ENCODE peak calls at places on chromosomes 12 and 14, in nine cellular contexts. U is GM23248, P is neural progenitor cell, N is MM.1S, C is HCT116, I is SK-N-SH, K is GM23338, O is hepatocyte, A is OCI-LY7. H is an unnamed sample.

GRCh38 chr14:78259831-78260230 is 89.7 kb downstream of the NRXN3 start:
- DNase-seq in U (peak), P (no peak), N (no peak), C (no peak), I (no peak), K (no peak), O (no peak), A (no peak), H (no peak)

GRCh38 chr14:75432406-75432805 is 4.6 kb downstream of the JDP2 start:
- DNase-seq in U (no peak), P (no peak), N (no peak), C (no peak), I (no peak), K (no peak), O (no peak), A (no peak), H (no peak)

GRCh38 chr12:89698607-89699006 is 10.0 kb downstream of the ATP2B1 start:
- DNase-seq in U (no peak), P (no peak), N (no peak), C (no peak), I (no peak), K (no peak), O (no peak), A (no peak), H (no peak)

GRCh38 chr12:102483466-102483865 is 3.1 kb upstream of the IGF1 start:
- DNase-seq in U (no peak), P (no peak), N (peak), C (no peak), I (no peak), K (no peak), O (no peak), A (peak), H (no peak)

GRCh38 chr12:121600702-121601336 is 20.0 kb upstream of the KDM2B start:
- DNase-seq in U (no peak), P (no peak), N (no peak), C (no peak), I (no peak), K (no peak), O (peak), A (no peak), H (no peak)

GRCh38 chr12:18612971-18613370 is 124.8 kb downstream of the PLCZ1 start:
- DNase-seq in U (no peak), P (no peak), N (no peak), C (no peak), I (no peak), K (no peak), O (no peak), A (no peak), H (no peak)

GRCh38 chr12:132275110-132275531 is 54.3 kb downstream of the GALNT9 start:
- DNase-seq in U (peak), P (peak), N (no peak), C (peak), I (peak), K (peak), O (peak), A (no peak), H (peak)

GRCh38 chr14:52355016-52355430 is 40.9 kb downstream of the PTGER2 start:
- DNase-seq in U (peak), P (peak), N (no peak), C (no peak), I (no peak), K (no peak), O (peak), A (no peak), H (peak)

GRCh38 chr14:95150910-95151309 is 6.4 kb downstream of the DICER1 start:
- DNase-seq in U (no peak), P (no peak), N (no peak), C (no peak), I (no peak), K (no peak), O (no peak), A (no peak), H (no peak)

GRCh38 chr12:120428597-120429206 is 9.2 kb upstream of the COX6A1 start:
- DNase-seq in U (no peak), P (no peak), N (no peak), C (no peak), I (no peak), K (no peak), O (no peak), A (no peak), H (no peak)

GRCh38 chr12:21656931-21657335 is 709 bp downstream of the LDHB start:
- DNase-seq in U (peak), P (peak), N (peak), C (peak), I (peak), K (peak), O (peak), A (peak), H (peak)

GRCh38 chr12:107650977-107651376 is 34.6 kb upstream of the PWP1 start:
- DNase-seq in U (no peak), P (no peak), N (no peak), C (no peak), I (no peak), K (no peak), O (no peak), A (no peak), H (no peak)

GRCh38 chr14:32542507-32542906 is 213.4 kb downstream of the AKAP6 start:
- DNase-seq in U (no peak), P (no peak), N (no peak), C (no peak), I (no peak), K (peak), O (no peak), A (no peak), H (no peak)

DNA sequence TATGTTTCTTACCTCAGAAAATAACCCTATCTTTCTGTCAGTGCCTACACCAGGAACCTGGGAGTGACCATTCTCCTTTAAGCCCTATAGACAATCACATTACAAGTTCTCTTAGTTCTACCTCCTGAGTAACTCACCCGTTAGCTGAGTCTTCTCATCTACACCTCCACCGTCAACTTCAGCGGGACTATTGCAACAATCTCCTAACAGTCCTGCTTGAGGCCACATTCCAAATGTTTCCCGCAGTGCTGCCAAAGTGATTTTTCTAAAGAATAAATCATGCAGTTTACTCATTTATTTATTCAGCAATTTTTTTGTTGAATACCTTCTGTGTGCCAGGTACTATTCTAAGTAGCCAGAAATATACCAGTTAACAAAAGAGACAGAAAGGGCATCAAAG is 285.0 kb upstream of the GRIP1 start:
- DNase-seq in U (no peak), P (no peak), N (no peak), C (no peak), I (no peak), K (no peak), O (no peak), A (no peak), H (no peak)
- TF ChIP-seq EZH2phosphoT487 in U (no peak), P (no peak), N (no peak), C (no peak), I (no peak), K (no peak), O (no peak), A (no peak), H (no peak)

GRCh38 chr12:125183187-125184067 is 118.2 kb downstream of the AACS start:
- DNase-seq in U (peak), P (peak), N (peak), C (peak), I (peak), K (peak), O (peak), A (peak), H (peak)
- TF ChIP-seq EZH2phosphoT487 in U (no peak), P (no peak), N (no peak), C (no peak), I (no peak), K (no peak), O (no peak), A (no peak), H (no peak)

GRCh38 chr12:7431993-7432685 is 11.8 kb downstream of the CD163L1 start:
- DNase-seq in U (peak), P (no peak), N (no peak), C (no peak), I (no peak), K (no peak), O (no peak), A (no peak), H (no peak)
- TF ChIP-seq EZH2phosphoT487 in U (no peak), P (no peak), N (no peak), C (no peak), I (no peak), K (no peak), O (no peak), A (no peak), H (no peak)

DNA sequence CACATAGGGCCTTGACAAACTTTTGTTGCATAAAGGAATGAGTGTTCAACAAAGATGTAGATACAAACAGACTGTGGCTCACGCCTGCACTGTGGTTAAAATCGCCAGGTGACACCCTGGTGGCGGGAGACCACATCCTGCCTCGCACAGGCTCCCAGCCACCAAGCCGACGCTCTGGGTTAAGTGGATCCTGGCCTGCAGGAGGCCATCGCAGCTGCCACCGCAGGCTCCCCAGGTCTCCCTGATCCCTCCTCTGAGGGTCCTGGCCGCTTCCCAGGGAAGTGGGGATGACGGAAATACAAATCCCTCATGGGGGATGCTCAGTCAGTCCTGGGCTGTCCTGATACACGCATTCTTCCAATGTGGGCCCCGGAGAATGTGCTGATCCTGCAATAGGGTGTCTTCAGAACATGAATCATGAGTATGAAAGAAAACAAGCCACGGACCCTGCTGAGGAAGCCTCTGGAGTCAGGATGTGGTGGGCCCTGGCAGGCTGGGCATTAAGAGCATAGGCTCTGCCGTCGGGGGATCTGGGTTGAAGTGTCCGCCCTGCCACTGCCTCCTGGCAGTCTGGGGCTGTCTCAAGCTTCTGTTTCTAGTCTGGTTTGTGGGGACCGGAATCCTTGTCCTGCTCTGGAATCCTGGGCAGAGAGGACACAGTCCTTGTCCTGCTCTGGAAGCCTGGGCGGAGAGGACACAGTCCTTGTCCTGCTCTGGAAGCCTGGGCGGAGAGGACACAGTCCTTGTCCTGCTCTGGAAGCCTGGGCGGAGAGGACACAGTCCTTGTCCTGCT is 53.5 kb upstream of the BEGAIN start:
- DNase-seq in U (no peak), P (no peak), N (peak), C (no peak), I (no peak), K (no peak), O (no peak), A (peak), H (peak)
- TF ChIP-seq EZH2phosphoT487 in U (no peak), P (no peak), N (no peak), C (no peak), I (no peak), K (no peak), O (no peak), A (no peak), H (no peak)

GRCh38 chr12:56007892-56008471 is 10.9 kb downstream of the SUOX start:
- DNase-seq in U (peak), P (no peak), N (no peak), C (no peak), I (no peak), K (no peak), O (no peak), A (no peak), H (peak)
- TF ChIP-seq EZH2phosphoT487 in U (no peak), P (no peak), N (no peak), C (no peak), I (no peak), K (no peak), O (no peak), A (no peak), H (no peak)